ENCODE peak calls at places on chromosome 9, in nine cellular contexts. One of them, this sample, is unnamed. For H3K4me1, the result is how much of the 10 kb centered on the place peaks cover.

GRCh38 chr9:22049411-22049810 is 40.3 kb upstream of the CDKN2B start:
- DNase-seq in A549: no peak
- DNase-seq in ovary: no peak
- DNase-seq in IMR-90: peak
- DNase-seq in HepG2: no peak
- DNase-seq in HCT116: no peak
- DNase-seq in heart left ventricle: no peak
- DNase-seq in vagina: no peak
- DNase-seq in Peyer's patch: no peak
- DNase-seq in this sample: no peak

GRCh38 chr9:108142504-108143201 is 653.1 kb upstream of the KLF4 start:
- DNase-seq in A549: no peak
- DNase-seq in ovary: peak
- DNase-seq in IMR-90: peak
- DNase-seq in HepG2: no peak
- DNase-seq in HCT116: no peak
- DNase-seq in heart left ventricle: peak
- DNase-seq in vagina: peak
- DNase-seq in Peyer's patch: peak
- DNase-seq in this sample: peak

GRCh38 chr9:32533338-32533737 is 7.3 kb upstream of the RIGI start:
- DNase-seq in A549: no peak
- DNase-seq in ovary: no peak
- DNase-seq in IMR-90: peak
- DNase-seq in HepG2: no peak
- DNase-seq in HCT116: no peak
- DNase-seq in heart left ventricle: no peak
- DNase-seq in vagina: no peak
- DNase-seq in Peyer's patch: no peak
- DNase-seq in this sample: no peak

GRCh38 chr9:81028504-81028903 is 660.8 kb downstream of the TLE1 start:
- DNase-seq in A549: peak
- DNase-seq in ovary: no peak
- DNase-seq in IMR-90: peak
- DNase-seq in HepG2: peak
- DNase-seq in HCT116: peak
- DNase-seq in heart left ventricle: no peak
- DNase-seq in vagina: no peak
- DNase-seq in Peyer's patch: no peak
- DNase-seq in this sample: no peak

GRCh38 chr9:121138561-121138960 is 63.1 kb downstream of the RAB14 start:
- DNase-seq in A549: no peak
- DNase-seq in ovary: no peak
- DNase-seq in IMR-90: no peak
- DNase-seq in HepG2: no peak
- DNase-seq in HCT116: no peak
- DNase-seq in heart left ventricle: no peak
- DNase-seq in vagina: no peak
- DNase-seq in Peyer's patch: no peak
- DNase-seq in this sample: no peak

GRCh38 chr9:3526903-3527652 is 1.3 kb upstream of the RFX3 start:
- DNase-seq in A549: peak
- DNase-seq in ovary: no peak
- DNase-seq in IMR-90: peak
- DNase-seq in HepG2: peak
- DNase-seq in HCT116: peak
- DNase-seq in heart left ventricle: no peak
- DNase-seq in vagina: no peak
- DNase-seq in Peyer's patch: no peak
- DNase-seq in this sample: peak

GRCh38 chr9:108083160-108083559 is 593.6 kb upstream of the KLF4 start:
- DNase-seq in A549: no peak
- DNase-seq in ovary: no peak
- DNase-seq in IMR-90: no peak
- DNase-seq in HepG2: no peak
- DNase-seq in HCT116: no peak
- DNase-seq in heart left ventricle: no peak
- DNase-seq in vagina: no peak
- DNase-seq in Peyer's patch: no peak
- DNase-seq in this sample: no peak

GRCh38 chr9:123031963-123032362 is 1.5 kb upstream of the GPR21 start:
- DNase-seq in A549: no peak
- DNase-seq in ovary: no peak
- DNase-seq in IMR-90: no peak
- DNase-seq in HepG2: no peak
- DNase-seq in HCT116: no peak
- DNase-seq in heart left ventricle: no peak
- DNase-seq in vagina: no peak
- DNase-seq in Peyer's patch: no peak
- DNase-seq in this sample: no peak

GRCh38 chr9:126719677-126720435 is 85.0 kb upstream of the ZBTB43 start:
- DNase-seq in A549: no peak
- DNase-seq in ovary: no peak
- DNase-seq in IMR-90: peak
- DNase-seq in HepG2: peak
- DNase-seq in HCT116: no peak
- DNase-seq in heart left ventricle: peak
- DNase-seq in vagina: no peak
- DNase-seq in Peyer's patch: no peak
- DNase-seq in this sample: peak

GRCh38 chr9:126464694-126465441 is 138.2 kb downstream of the MVB12B start:
- DNase-seq in A549: no peak
- DNase-seq in ovary: no peak
- DNase-seq in IMR-90: no peak
- DNase-seq in HepG2: no peak
- DNase-seq in HCT116: no peak
- DNase-seq in heart left ventricle: no peak
- DNase-seq in vagina: no peak
- DNase-seq in Peyer's patch: no peak
- DNase-seq in this sample: no peak

GRCh38 chr9:4177970-4178758 is 121.7 kb downstream of the GLIS3 start:
- DNase-seq in A549: peak
- DNase-seq in ovary: no peak
- DNase-seq in IMR-90: no peak
- DNase-seq in HepG2: peak
- DNase-seq in HCT116: no peak
- DNase-seq in heart left ventricle: no peak
- DNase-seq in vagina: no peak
- DNase-seq in Peyer's patch: no peak
- DNase-seq in this sample: no peak

GRCh38 chr9:132235894-132236661 is 74.2 kb downstream of the NTNG2 start:
- DNase-seq in A549: peak
- DNase-seq in ovary: peak
- DNase-seq in IMR-90: peak
- DNase-seq in HepG2: peak
- DNase-seq in HCT116: peak
- DNase-seq in heart left ventricle: peak
- DNase-seq in vagina: no peak
- DNase-seq in Peyer's patch: peak
- DNase-seq in this sample: peak

GRCh38 chr9:128972956-128973355 is 25.5 kb downstream of the NUP188 start:
- DNase-seq in A549: peak
- DNase-seq in ovary: no peak
- DNase-seq in IMR-90: peak
- DNase-seq in HepG2: no peak
- DNase-seq in HCT116: no peak
- DNase-seq in heart left ventricle: no peak
- DNase-seq in vagina: no peak
- DNase-seq in Peyer's patch: no peak
- DNase-seq in this sample: no peak

GRCh38 chr9:91151741-91152095 is 210.0 kb downstream of the AUH start:
- DNase-seq in A549: no peak
- DNase-seq in ovary: no peak
- DNase-seq in IMR-90: no peak
- DNase-seq in HepG2: no peak
- DNase-seq in HCT116: no peak
- DNase-seq in heart left ventricle: no peak
- DNase-seq in vagina: no peak
- DNase-seq in Peyer's patch: no peak
- DNase-seq in this sample: no peak
- H3K4me1 ChIP-seq in A549: under half
- H3K4me1 ChIP-seq in ovary: under half
- H3K4me1 ChIP-seq in IMR-90: under half
- H3K4me1 ChIP-seq in HepG2: under half
- H3K4me1 ChIP-seq in HCT116: under half
- H3K4me1 ChIP-seq in heart left ventricle: under half
- H3K4me1 ChIP-seq in vagina: under half
- H3K4me1 ChIP-seq in Peyer's patch: under half
- H3K4me1 ChIP-seq in this sample: under half

GRCh38 chr9:37511006-37511714 is 25.4 kb downstream of the POLR1E start:
- DNase-seq in A549: no peak
- DNase-seq in ovary: no peak
- DNase-seq in IMR-90: no peak
- DNase-seq in HepG2: peak
- DNase-seq in HCT116: peak
- DNase-seq in heart left ventricle: no peak
- DNase-seq in vagina: no peak
- DNase-seq in Peyer's patch: peak
- DNase-seq in this sample: no peak
- TF ChIP-seq CTCF in A549: no peak
- TF ChIP-seq CTCF in ovary: no peak
- TF ChIP-seq CTCF in IMR-90: peak
- TF ChIP-seq CTCF in HepG2: peak
- TF ChIP-seq CTCF in HCT116: peak
- TF ChIP-seq CTCF in heart left ventricle: no peak
- TF ChIP-seq CTCF in vagina: no peak
- TF ChIP-seq CTCF in Peyer's patch: no peak
- TF ChIP-seq CTCF in this sample: no peak

GRCh38 chr9:19101203-19101602 is 1.5 kb downstream of the HAUS6 start:
- DNase-seq in A549: no peak
- DNase-seq in ovary: no peak
- DNase-seq in IMR-90: no peak
- DNase-seq in HepG2: no peak
- DNase-seq in HCT116: no peak
- DNase-seq in heart left ventricle: no peak
- DNase-seq in vagina: no peak
- DNase-seq in Peyer's patch: no peak
- DNase-seq in this sample: no peak

GRCh38 chr9:19104528-19105282 is 2.0 kb upstream of the HAUS6 start:
- DNase-seq in A549: no peak
- DNase-seq in ovary: no peak
- DNase-seq in IMR-90: no peak
- DNase-seq in HepG2: no peak
- DNase-seq in HCT116: no peak
- DNase-seq in heart left ventricle: no peak
- DNase-seq in vagina: no peak
- DNase-seq in Peyer's patch: no peak
- DNase-seq in this sample: no peak

GRCh38 chr9:19102181-19102630 is 498 bp downstream of the HAUS6 start:
- DNase-seq in A549: peak
- DNase-seq in ovary: peak
- DNase-seq in IMR-90: peak
- DNase-seq in HepG2: peak
- DNase-seq in HCT116: no peak
- DNase-seq in heart left ventricle: peak
- DNase-seq in vagina: no peak
- DNase-seq in Peyer's patch: peak
- DNase-seq in this sample: no peak

GRCh38 chr9:19108038-19108437 is 5.3 kb upstream of the HAUS6 start:
- DNase-seq in A549: no peak
- DNase-seq in ovary: no peak
- DNase-seq in IMR-90: no peak
- DNase-seq in HepG2: no peak
- DNase-seq in HCT116: no peak
- DNase-seq in heart left ventricle: no peak
- DNase-seq in vagina: peak
- DNase-seq in Peyer's patch: no peak
- DNase-seq in this sample: no peak

GRCh38 chr9:19102631-19103345 is at the start of gene HAUS6:
- DNase-seq in A549: peak
- DNase-seq in ovary: peak
- DNase-seq in IMR-90: peak
- DNase-seq in HepG2: peak
- DNase-seq in HCT116: peak
- DNase-seq in heart left ventricle: peak
- DNase-seq in vagina: peak
- DNase-seq in Peyer's patch: peak
- DNase-seq in this sample: peak
- TF ChIP-seq POLR2A in A549: peak
- TF ChIP-seq POLR2A in ovary: peak
- TF ChIP-seq POLR2A in IMR-90: peak
- TF ChIP-seq POLR2A in HepG2: peak
- TF ChIP-seq POLR2A in HCT116: peak
- TF ChIP-seq POLR2A in heart left ventricle: no peak
- TF ChIP-seq POLR2A in vagina: no peak
- TF ChIP-seq POLR2A in Peyer's patch: peak
- TF ChIP-seq POLR2A in this sample: peak

DNA sequence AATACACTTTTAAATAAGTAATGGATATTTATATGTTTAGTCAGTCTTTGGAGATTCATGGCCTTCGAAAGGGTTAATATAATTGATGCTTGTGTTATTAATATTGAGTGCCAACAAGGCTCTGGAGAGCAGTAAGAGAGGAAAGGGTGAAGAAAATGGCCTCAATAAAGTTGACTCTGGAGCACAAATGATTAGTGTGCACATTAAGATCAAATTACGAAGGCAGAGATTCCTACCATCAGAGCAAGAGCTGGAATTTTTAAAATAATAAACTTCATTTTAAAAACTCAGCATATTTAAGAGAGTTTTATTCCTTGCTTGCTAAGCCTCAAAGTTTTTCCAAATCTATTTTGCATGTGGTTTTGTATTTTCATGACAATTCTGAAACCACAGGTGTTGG is 14.8 kb downstream of the SLC44A1 start:
- DNase-seq in A549: no peak
- DNase-seq in ovary: no peak
- DNase-seq in IMR-90: no peak
- DNase-seq in HepG2: no peak
- DNase-seq in HCT116: no peak
- DNase-seq in heart left ventricle: no peak
- DNase-seq in vagina: no peak
- DNase-seq in Peyer's patch: no peak
- DNase-seq in this sample: no peak
- H3K4me1 ChIP-seq in A549: under half
- H3K4me1 ChIP-seq in ovary: under half
- H3K4me1 ChIP-seq in IMR-90: under half
- H3K4me1 ChIP-seq in HepG2: under half
- H3K4me1 ChIP-seq in HCT116: under half
- H3K4me1 ChIP-seq in heart left ventricle: under half
- H3K4me1 ChIP-seq in vagina: under half
- H3K4me1 ChIP-seq in Peyer's patch: under half
- H3K4me1 ChIP-seq in this sample: under half

GRCh38 chr9:105046907-105047651 is 119.1 kb upstream of the ABCA1 start:
- DNase-seq in A549: no peak
- DNase-seq in ovary: no peak
- DNase-seq in IMR-90: no peak
- DNase-seq in HepG2: no peak
- DNase-seq in HCT116: no peak
- DNase-seq in heart left ventricle: no peak
- DNase-seq in vagina: no peak
- DNase-seq in Peyer's patch: no peak
- DNase-seq in this sample: no peak
- TF ChIP-seq CTCF in A549: no peak
- TF ChIP-seq CTCF in ovary: no peak
- TF ChIP-seq CTCF in IMR-90: no peak
- TF ChIP-seq CTCF in HepG2: no peak
- TF ChIP-seq CTCF in HCT116: peak
- TF ChIP-seq CTCF in heart left ventricle: no peak
- TF ChIP-seq CTCF in vagina: no peak
- TF ChIP-seq CTCF in Peyer's patch: no peak
- TF ChIP-seq CTCF in this sample: no peak